ENCODE peak calls at places on chromosomes 1 and 21, in six cellular contexts. T is PC-9, Y is keratinocyte, R is neural progenitor cell, E is GM23338, B is GM23248. C is an unnamed sample.

GRCh38 chr21:44413566-44414290 is 41.6 kb upstream of the LRRC3 start:
- DNase-seq in T (no peak), E (no peak), B (no peak), Y (no peak), R (no peak), C (no peak)

GRCh38 chr1:106651028-106651752 is 405.3 kb upstream of the PRMT6 start:
- DNase-seq in T (no peak), R (no peak), Y (no peak), E (no peak), B (no peak), C (no peak)

GRCh38 chr21:44927587-44928461 is 7.1 kb upstream of the ITGB2 start:
- DNase-seq in B (peak), T (peak), R (no peak), Y (peak), E (no peak), C (peak)

GRCh38 chr1:46062651-46063319 is 69.6 kb downstream of the PIK3R3 start:
- DNase-seq in B (peak), T (no peak), Y (no peak), E (no peak), R (no peak), C (no peak)

GRCh38 chr1:207004931-207005830 is 27.4 kb downstream of the C1orf116 start:
- DNase-seq in T (peak), Y (no peak), B (peak), R (peak), E (peak), C (peak)

GRCh38 chr1:241990040-241990439 is 8.9 kb downstream of the MAP1LC3C start:
- DNase-seq in R (no peak), B (peak), Y (no peak), E (peak), T (no peak), C (peak)

GRCh38 chr1:162972768-162973167 is 96.4 kb upstream of the RGS4 start:
- DNase-seq in R (no peak), T (no peak), E (no peak), B (peak), Y (no peak), C (no peak)

GRCh38 chr1:30740952-30741894 is 16.4 kb downstream of the LAPTM5 start:
- DNase-seq in E (no peak), B (no peak), T (peak), R (no peak), Y (no peak), C (peak)

GRCh38 chr1:54125671-54126070 is 27.1 kb downstream of the CDCP2 start:
- DNase-seq in B (peak), Y (no peak), R (peak), T (no peak), E (no peak), C (peak)

GRCh38 chr1:168689726-168690602 is 39.0 kb downstream of the DPT start:
- DNase-seq in B (peak), E (no peak), R (no peak), Y (no peak), T (no peak), C (peak)

GRCh38 chr1:232988572-232989040 is 38.2 kb downstream of the NTPCR start:
- DNase-seq in T (peak), E (no peak), B (peak), R (no peak), Y (no peak), C (peak)

GRCh38 chr21:21187579-21187978 is 189.4 kb downstream of the NCAM2 start:
- DNase-seq in E (no peak), Y (no peak), T (no peak), B (peak), R (no peak), C (no peak)

GRCh38 chr1:111372336-111372965 is 55.1 kb downstream of the OVGP1 start:
- DNase-seq in B (no peak), Y (no peak), E (no peak), R (no peak), T (no peak), C (no peak)

GRCh38 chr21:44556879-44557278 is 1.7 kb downstream of the KRTAP10-3 start:
- DNase-seq in B (no peak), E (no peak), R (no peak), T (no peak), Y (no peak), C (no peak)

GRCh38 chr1:200625381-200625824 is 4.9 kb upstream of the KIF14 start:
- DNase-seq in B (peak), R (no peak), T (no peak), E (no peak), Y (no peak), C (peak)

GRCh38 chr21:41593784-41594138 is 85.8 kb upstream of the TMPRSS2 start:
- DNase-seq in Y (no peak), R (no peak), E (no peak), T (no peak), B (no peak), C (no peak)

GRCh38 chr1:230215049-230215448 is 148.0 kb downstream of the GALNT2 start:
- DNase-seq in E (peak), Y (no peak), B (peak), T (no peak), R (peak), C (no peak)

GRCh38 chr1:16092923-16093511 is 19.6 kb upstream of the FAM131C start:
- DNase-seq in Y (no peak), E (no peak), R (no peak), B (no peak), T (no peak), C (no peak)

GRCh38 chr1:170885551-170885950 is 49.8 kb upstream of the MROH9 start:
- DNase-seq in Y (no peak), R (no peak), E (no peak), B (peak), T (no peak), C (no peak)

GRCh38 chr1:109120356-109120755 is 6.4 kb downstream of the ELAPOR1 start:
- DNase-seq in Y (no peak), E (no peak), R (no peak), B (no peak), T (no peak), C (no peak)

GRCh38 chr1:92784051-92784638 is 763 bp downstream of the EVI5 start:
- DNase-seq in R (peak), E (peak), Y (no peak), B (peak), T (peak), C (peak)

GRCh38 chr1:10633416-10633815 is 158.7 kb downstream of the PEX14 start:
- DNase-seq in E (no peak), R (no peak), T (no peak), B (no peak), Y (no peak), C (no peak)

GRCh38 chr1:233045591-233045990 is 95.2 kb downstream of the NTPCR start:
- DNase-seq in R (no peak), B (peak), T (no peak), E (no peak), Y (no peak), C (no peak)

GRCh38 chr1:228058172-228058980 is 24.1 kb upstream of the ARF1 start:
- DNase-seq in E (no peak), B (no peak), Y (no peak), R (no peak), T (no peak), C (no peak)

GRCh38 chr1:228060458-228061190 is 21.9 kb upstream of the ARF1 start:
- DNase-seq in B (peak), T (no peak), Y (no peak), R (peak), E (peak), C (no peak)

GRCh38 chr1:228061411-228062084 is 21.0 kb upstream of the ARF1 start:
- DNase-seq in R (no peak), B (no peak), T (no peak), E (no peak), Y (no peak), C (no peak)

GRCh38 chr1:228059536-228060457 is 22.7 kb upstream of the ARF1 start:
- DNase-seq in Y (peak), B (peak), R (peak), T (peak), E (peak), C (peak)

DNA sequence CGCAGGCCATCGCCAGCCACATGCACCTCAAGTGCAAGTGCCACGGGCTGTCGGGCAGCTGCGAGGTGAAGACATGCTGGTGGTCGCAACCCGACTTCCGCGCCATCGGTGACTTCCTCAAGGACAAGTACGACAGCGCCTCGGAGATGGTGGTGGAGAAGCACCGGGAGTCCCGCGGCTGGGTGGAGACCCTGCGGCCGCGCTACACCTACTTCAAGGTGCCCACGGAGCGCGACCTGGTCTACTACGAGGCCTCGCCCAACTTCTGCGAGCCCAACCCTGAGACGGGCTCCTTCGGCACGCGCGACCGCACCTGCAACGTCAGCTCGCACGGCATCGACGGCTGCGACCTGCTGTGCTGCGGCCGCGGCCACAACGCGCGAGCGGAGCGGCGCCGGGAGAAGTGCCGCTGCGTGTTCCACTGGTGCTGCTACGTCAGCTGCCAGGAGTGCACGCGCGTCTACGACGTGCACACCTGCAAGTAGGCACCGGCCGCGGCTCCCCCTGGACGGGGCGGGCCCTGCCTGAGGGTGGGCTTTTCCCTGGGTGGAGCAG is 23.4 kb upstream of the ARF1 start:
- DNase-seq in T (no peak), Y (no peak), E (peak), B (no peak), R (no peak), C (no peak)
- H3K4me3 ChIP-seq in T (no peak), Y (no peak), E (peak), B (no peak), R (peak), C (peak)

DNA sequence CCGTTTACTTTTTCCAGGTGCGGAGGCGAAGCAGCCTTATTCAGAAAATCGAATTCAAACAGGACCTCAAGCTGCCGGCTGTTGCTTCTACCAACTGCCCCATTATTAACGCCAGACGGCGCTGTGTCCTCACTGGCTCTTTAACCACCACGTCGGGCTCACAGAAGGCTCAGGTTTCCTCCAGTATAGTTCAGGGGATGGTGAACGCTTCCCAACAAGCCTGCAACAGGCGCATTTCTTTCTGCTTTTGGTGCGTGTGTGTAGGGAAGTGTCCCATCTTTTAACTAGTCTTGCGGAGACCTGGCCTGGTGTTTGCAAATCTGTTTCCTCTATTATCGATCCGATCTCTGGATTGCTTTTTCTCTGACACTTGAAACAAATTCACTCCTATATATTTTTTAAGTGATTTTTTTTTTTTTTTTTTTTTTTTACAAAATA is 791 bp upstream of the STUM start:
- DNase-seq in Y (peak), R (peak), T (peak), E (peak), B (peak), C (peak)
- TF ChIP-seq EZH2 in Y (no peak), R (no peak), T (no peak), E (no peak), B (no peak), C (no peak)

GRCh38 chr1:198932351-198932991 is 293.6 kb downstream of the PTPRC start:
- DNase-seq in E (peak), R (no peak), Y (no peak), B (no peak), T (peak), C (peak)

GRCh38 chr1:198929111-198929604 is 290.3 kb downstream of the PTPRC start:
- DNase-seq in Y (no peak), B (no peak), E (no peak), T (no peak), R (no peak), C (no peak)

GRCh38 chr1:198933506-198933905 is 294.7 kb downstream of the PTPRC start:
- DNase-seq in R (no peak), E (no peak), B (no peak), T (no peak), Y (no peak), C (no peak)

GRCh38 chr1:198927129-198927528 is 288.3 kb downstream of the PTPRC start:
- DNase-seq in Y (no peak), T (no peak), E (no peak), B (no peak), R (no peak), C (no peak)

GRCh38 chr1:198929961-198930599 is 291.2 kb downstream of the PTPRC start:
- DNase-seq in T (no peak), Y (no peak), B (no peak), R (no peak), E (peak), C (peak)
- H3K4me3 ChIP-seq in T (no peak), Y (peak), B (no peak), R (no peak), E (no peak), C (peak)

DNA sequence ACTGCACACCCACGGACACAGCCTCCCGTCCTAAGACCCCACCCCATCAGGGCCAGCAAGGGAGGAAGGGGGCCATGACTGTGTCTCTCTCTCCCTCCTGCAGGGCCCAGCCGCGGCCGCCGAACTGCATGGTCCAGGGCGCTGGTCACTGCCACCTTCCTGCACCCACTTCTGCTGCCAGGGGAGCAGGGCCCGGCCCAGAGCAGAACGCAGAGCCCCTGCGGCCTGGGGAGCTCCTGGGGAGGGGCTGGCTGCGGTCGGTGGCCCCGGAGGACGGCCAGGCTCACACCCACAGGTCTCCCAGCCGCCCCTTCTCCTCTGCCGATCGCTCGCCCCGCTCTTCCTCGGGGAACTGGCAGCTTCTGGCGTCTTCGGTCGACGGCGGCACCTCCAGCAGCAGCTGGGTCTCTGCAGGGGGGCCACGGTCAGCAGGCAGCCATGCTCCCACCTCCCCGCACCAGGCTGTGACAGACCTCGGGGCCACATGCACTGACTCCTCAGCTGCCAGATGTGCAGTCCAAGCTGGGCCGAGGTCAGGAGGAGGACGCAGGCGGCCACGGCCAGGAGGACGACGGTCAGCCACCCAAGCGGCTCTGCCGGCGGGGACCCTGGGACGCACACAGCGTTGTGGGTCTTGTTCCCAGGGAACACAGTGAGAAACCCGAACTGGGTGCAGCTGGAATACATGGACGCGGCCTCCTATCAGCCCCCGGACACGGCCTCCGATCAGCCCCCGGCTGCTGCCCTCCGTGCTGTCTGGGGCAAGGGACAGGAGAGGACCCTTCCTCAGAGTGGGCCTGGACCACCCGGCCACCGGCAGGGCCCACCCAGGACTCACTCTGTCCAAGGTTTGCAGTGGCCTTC is 2.6 kb downstream of the TNFRSF18 start:
- DNase-seq in E (no peak), Y (no peak), T (no peak), R (no peak), B (no peak), C (no peak)
- TF ChIP-seq EZH2 in E (no peak), Y (no peak), T (no peak), R (no peak), B (no peak), C (no peak)

DNA sequence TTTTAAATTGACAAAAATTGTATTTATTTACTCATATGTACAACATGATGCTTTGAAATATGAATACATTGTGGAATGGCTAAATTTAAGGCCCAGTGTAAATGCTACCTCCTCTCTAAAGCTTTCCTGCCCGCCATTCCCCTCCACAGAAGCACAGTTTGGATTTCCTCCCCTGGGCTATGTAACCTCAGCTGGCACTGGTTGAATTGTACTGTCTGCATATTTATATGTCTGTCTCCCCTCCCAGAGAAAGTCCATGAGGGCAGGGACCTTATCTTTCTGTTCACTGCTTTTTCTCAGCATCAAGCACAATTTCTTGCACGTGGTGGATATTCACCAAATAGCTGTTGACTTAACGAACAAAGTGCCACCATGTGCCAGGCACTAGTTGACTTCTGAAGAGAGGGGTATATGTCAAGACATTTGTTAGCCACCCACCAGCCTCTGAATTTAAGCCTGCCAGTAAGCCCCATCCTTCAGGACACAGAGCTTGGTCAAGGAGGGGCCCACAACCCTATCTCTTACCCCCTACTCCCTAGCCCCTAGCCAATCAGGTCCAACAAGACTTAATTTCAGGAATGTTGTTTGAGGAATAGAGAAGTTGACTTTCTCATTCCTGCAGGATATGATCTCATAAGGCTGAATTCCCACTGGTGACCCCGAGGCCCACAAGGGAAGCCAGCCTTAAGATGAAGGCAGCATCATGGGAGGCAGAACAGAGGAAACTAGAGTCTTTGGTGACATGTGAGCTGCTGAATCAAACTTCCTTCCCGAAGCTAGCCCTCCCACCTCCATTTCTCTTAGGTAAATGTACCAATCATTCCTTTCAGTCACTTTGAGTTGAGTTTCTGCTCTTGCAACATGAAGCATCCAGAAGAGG is 9.3 kb upstream of the PDIK1L start:
- DNase-seq in Y (no peak), E (no peak), R (no peak), T (no peak), B (no peak), C (no peak)
- H3K4me3 ChIP-seq in Y (no peak), E (no peak), R (no peak), T (no peak), B (no peak), C (no peak)

DNA sequence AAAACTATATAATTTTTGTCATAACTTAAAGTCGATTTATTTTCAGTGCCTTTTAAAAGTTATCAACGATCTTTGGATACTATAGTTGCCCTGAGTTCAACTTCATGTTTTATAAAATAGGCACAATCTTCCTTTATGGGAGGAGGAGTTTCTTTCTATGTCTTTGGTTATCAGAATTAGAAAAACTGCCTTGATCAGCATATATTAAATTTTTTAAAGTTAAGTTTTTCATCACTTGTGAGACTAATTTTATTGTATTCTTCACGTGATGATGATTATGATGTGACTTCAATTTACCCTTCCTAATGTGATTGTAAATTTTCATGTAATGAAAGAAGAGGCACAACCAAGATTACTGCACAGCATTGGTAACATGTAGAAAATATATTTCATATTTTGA is 58.2 kb upstream of the TMPRSS15 start:
- DNase-seq in E (no peak), B (no peak), R (no peak), Y (no peak), T (no peak), C (no peak)
- TF ChIP-seq EZH2 in E (no peak), B (no peak), R (no peak), Y (no peak), T (no peak), C (no peak)

DNA sequence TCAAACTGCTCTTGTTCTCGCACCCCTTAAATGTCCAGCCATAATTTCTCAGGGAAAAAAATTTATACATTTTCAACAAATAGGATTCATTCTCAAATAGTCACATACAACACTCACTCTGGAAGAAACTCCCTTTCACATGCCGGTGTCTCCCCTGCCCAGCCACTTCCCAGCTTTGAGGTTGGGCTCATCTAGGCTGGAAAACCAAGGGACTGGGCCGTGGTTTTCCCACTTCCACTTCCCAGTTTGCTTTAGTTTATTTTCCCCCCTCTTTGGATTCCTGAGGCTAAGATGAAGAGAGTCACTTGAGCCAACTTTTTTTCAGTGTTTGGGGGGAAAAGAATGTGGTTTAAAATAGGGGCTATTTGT is 522 bp upstream of the IPO9 start:
- DNase-seq in Y (no peak), T (no peak), E (no peak), B (peak), R (no peak), C (no peak)
- H3K4me3 ChIP-seq in Y (no peak), T (no peak), E (peak), B (peak), R (peak), C (no peak)